ENCODE peak calls at places on chromosomes 13 and 19, in seven cellular contexts. One of them, this sample, is unnamed.

GRCh38 chr19:38228005-38228377 is 4.0 kb upstream of the DPF1 start:
- DNase-seq in activated CD4-positive, alpha-beta T cell treated with anti-CD3 and anti-CD28 coated beads for 24 hours: no peak
- DNase-seq in RPMI7951: no peak
- DNase-seq in stromal cell of bone marrow: no peak
- DNase-seq in AG20443: no peak
- DNase-seq in NCI-H2081: no peak
- DNase-seq in astrocyte of the cerebellum: no peak
- DNase-seq in this sample: no peak

GRCh38 chr13:103497404-103497803 is 431.2 kb upstream of the SLC10A2 start:
- DNase-seq in activated CD4-positive, alpha-beta T cell treated with anti-CD3 and anti-CD28 coated beads for 24 hours: no peak
- DNase-seq in RPMI7951: no peak
- DNase-seq in stromal cell of bone marrow: no peak
- DNase-seq in AG20443: no peak
- DNase-seq in NCI-H2081: no peak
- DNase-seq in astrocyte of the cerebellum: no peak
- DNase-seq in this sample: no peak

GRCh38 chr19:703651-704446 is 4.9 kb upstream of the PALM start:
- DNase-seq in activated CD4-positive, alpha-beta T cell treated with anti-CD3 and anti-CD28 coated beads for 24 hours: peak
- DNase-seq in RPMI7951: peak
- DNase-seq in stromal cell of bone marrow: no peak
- DNase-seq in AG20443: peak
- DNase-seq in NCI-H2081: no peak
- DNase-seq in astrocyte of the cerebellum: no peak
- DNase-seq in this sample: peak

GRCh38 chr13:48155850-48156249 is 60.9 kb upstream of the MED4 start:
- DNase-seq in activated CD4-positive, alpha-beta T cell treated with anti-CD3 and anti-CD28 coated beads for 24 hours: no peak
- DNase-seq in RPMI7951: peak
- DNase-seq in stromal cell of bone marrow: no peak
- DNase-seq in AG20443: peak
- DNase-seq in NCI-H2081: no peak
- DNase-seq in astrocyte of the cerebellum: peak
- DNase-seq in this sample: peak

GRCh38 chr13:60028021-60028420 is 135.7 kb downstream of the DIAPH3 start:
- DNase-seq in activated CD4-positive, alpha-beta T cell treated with anti-CD3 and anti-CD28 coated beads for 24 hours: no peak
- DNase-seq in RPMI7951: no peak
- DNase-seq in stromal cell of bone marrow: no peak
- DNase-seq in AG20443: no peak
- DNase-seq in NCI-H2081: no peak
- DNase-seq in astrocyte of the cerebellum: no peak
- DNase-seq in this sample: no peak

GRCh38 chr19:52115526-52116053 is 20.0 kb upstream of the ZNF841 start:
- DNase-seq in activated CD4-positive, alpha-beta T cell treated with anti-CD3 and anti-CD28 coated beads for 24 hours: no peak
- DNase-seq in RPMI7951: no peak
- DNase-seq in stromal cell of bone marrow: no peak
- DNase-seq in AG20443: no peak
- DNase-seq in NCI-H2081: no peak
- DNase-seq in astrocyte of the cerebellum: no peak
- DNase-seq in this sample: no peak

GRCh38 chr13:28411859-28412353 is 83.0 kb downstream of the FLT1 start:
- DNase-seq in activated CD4-positive, alpha-beta T cell treated with anti-CD3 and anti-CD28 coated beads for 24 hours: no peak
- DNase-seq in RPMI7951: no peak
- DNase-seq in stromal cell of bone marrow: no peak
- DNase-seq in AG20443: no peak
- DNase-seq in NCI-H2081: no peak
- DNase-seq in astrocyte of the cerebellum: no peak
- DNase-seq in this sample: no peak

GRCh38 chr13:53238241-53238640 is 209.6 kb downstream of the OLFM4 start:
- DNase-seq in activated CD4-positive, alpha-beta T cell treated with anti-CD3 and anti-CD28 coated beads for 24 hours: no peak
- DNase-seq in RPMI7951: no peak
- DNase-seq in stromal cell of bone marrow: no peak
- DNase-seq in AG20443: no peak
- DNase-seq in NCI-H2081: peak
- DNase-seq in astrocyte of the cerebellum: no peak
- DNase-seq in this sample: no peak

GRCh38 chr13:76455960-76456359 is 430.2 kb downstream of the KCTD12 start:
- DNase-seq in activated CD4-positive, alpha-beta T cell treated with anti-CD3 and anti-CD28 coated beads for 24 hours: no peak
- DNase-seq in RPMI7951: peak
- DNase-seq in stromal cell of bone marrow: peak
- DNase-seq in AG20443: no peak
- DNase-seq in NCI-H2081: no peak
- DNase-seq in astrocyte of the cerebellum: peak
- DNase-seq in this sample: no peak

GRCh38 chr13:23618341-23618740 is 48.1 kb downstream of the TNFRSF19 start:
- DNase-seq in activated CD4-positive, alpha-beta T cell treated with anti-CD3 and anti-CD28 coated beads for 24 hours: no peak
- DNase-seq in RPMI7951: peak
- DNase-seq in stromal cell of bone marrow: peak
- DNase-seq in AG20443: peak
- DNase-seq in NCI-H2081: no peak
- DNase-seq in astrocyte of the cerebellum: peak
- DNase-seq in this sample: no peak

GRCh38 chr13:105971312-105971711 is 564.1 kb downstream of the EFNB2 start:
- DNase-seq in activated CD4-positive, alpha-beta T cell treated with anti-CD3 and anti-CD28 coated beads for 24 hours: no peak
- DNase-seq in RPMI7951: no peak
- DNase-seq in stromal cell of bone marrow: no peak
- DNase-seq in AG20443: no peak
- DNase-seq in NCI-H2081: peak
- DNase-seq in astrocyte of the cerebellum: no peak
- DNase-seq in this sample: no peak

GRCh38 chr13:109509154-109509905 is 277.1 kb downstream of the IRS2 start:
- DNase-seq in activated CD4-positive, alpha-beta T cell treated with anti-CD3 and anti-CD28 coated beads for 24 hours: no peak
- DNase-seq in RPMI7951: peak
- DNase-seq in stromal cell of bone marrow: peak
- DNase-seq in AG20443: peak
- DNase-seq in NCI-H2081: no peak
- DNase-seq in astrocyte of the cerebellum: peak
- DNase-seq in this sample: no peak

GRCh38 chr13:108269601-108270328 is at the start of gene TNFSF13B:
- DNase-seq in activated CD4-positive, alpha-beta T cell treated with anti-CD3 and anti-CD28 coated beads for 24 hours: peak
- DNase-seq in RPMI7951: peak
- DNase-seq in stromal cell of bone marrow: peak
- DNase-seq in AG20443: peak
- DNase-seq in NCI-H2081: no peak
- DNase-seq in astrocyte of the cerebellum: no peak
- DNase-seq in this sample: peak

GRCh38 chr19:39246951-39247669 is 1.5 kb downstream of the IFNL4 start:
- DNase-seq in activated CD4-positive, alpha-beta T cell treated with anti-CD3 and anti-CD28 coated beads for 24 hours: peak
- DNase-seq in RPMI7951: peak
- DNase-seq in stromal cell of bone marrow: no peak
- DNase-seq in AG20443: peak
- DNase-seq in NCI-H2081: no peak
- DNase-seq in astrocyte of the cerebellum: no peak
- DNase-seq in this sample: peak

GRCh38 chr13:91398413-91399188 is at the start of gene GPC5:
- DNase-seq in activated CD4-positive, alpha-beta T cell treated with anti-CD3 and anti-CD28 coated beads for 24 hours: peak
- DNase-seq in RPMI7951: peak
- DNase-seq in stromal cell of bone marrow: peak
- DNase-seq in AG20443: peak
- DNase-seq in NCI-H2081: peak
- DNase-seq in astrocyte of the cerebellum: no peak
- DNase-seq in this sample: peak

GRCh38 chr13:111484959-111485358 is 164.5 kb downstream of the TEX29 start:
- DNase-seq in activated CD4-positive, alpha-beta T cell treated with anti-CD3 and anti-CD28 coated beads for 24 hours: no peak
- DNase-seq in RPMI7951: no peak
- DNase-seq in stromal cell of bone marrow: no peak
- DNase-seq in AG20443: no peak
- DNase-seq in NCI-H2081: no peak
- DNase-seq in astrocyte of the cerebellum: no peak
- DNase-seq in this sample: no peak

GRCh38 chr13:25171517-25172302 is at the start of gene AMER2:
- DNase-seq in activated CD4-positive, alpha-beta T cell treated with anti-CD3 and anti-CD28 coated beads for 24 hours: no peak
- DNase-seq in RPMI7951: no peak
- DNase-seq in stromal cell of bone marrow: no peak
- DNase-seq in AG20443: peak
- DNase-seq in NCI-H2081: peak
- DNase-seq in astrocyte of the cerebellum: no peak
- DNase-seq in this sample: no peak

GRCh38 chr19:861756-862528 is 2.5 kb downstream of the CFD start:
- DNase-seq in activated CD4-positive, alpha-beta T cell treated with anti-CD3 and anti-CD28 coated beads for 24 hours: peak
- DNase-seq in RPMI7951: no peak
- DNase-seq in stromal cell of bone marrow: no peak
- DNase-seq in AG20443: peak
- DNase-seq in NCI-H2081: no peak
- DNase-seq in astrocyte of the cerebellum: no peak
- DNase-seq in this sample: peak

This sample was measured in naive thymus-derived CD8-positive, alpha-beta T cell.